ENCODE peak calls at places on chromosomes 16 and 17, in five cellular contexts. One of them, this sample, is unnamed.

GRCh38 chr17:65198653-65199382 is 61.6 kb downstream of the RGS9 start:
- DNase-seq in ureter: no peak
- DNase-seq in activated CD4-positive, alpha-beta T cell treated with anti-CD3 and anti-CD28 coated beads, Interleukin-2, amount 50 U/mL, for 48 hours: no peak
- DNase-seq in neural crest cell: peak; percentile 20
- DNase-seq in NCI-H510A treated with DMSO at 0.1 percent for 48 hours: peak; percentile 90
- DNase-seq in this sample: peak; percentile 24

GRCh38 chr16:12096162-12096781 is 119.7 kb downstream of the SNX29 start:
- DNase-seq in ureter: no peak
- DNase-seq in activated CD4-positive, alpha-beta T cell treated with anti-CD3 and anti-CD28 coated beads, Interleukin-2, amount 50 U/mL, for 48 hours: no peak
- DNase-seq in neural crest cell: no peak
- DNase-seq in NCI-H510A treated with DMSO at 0.1 percent for 48 hours: no peak
- DNase-seq in this sample: no peak

GRCh38 chr17:82173351-82174041 is 39.1 kb downstream of the CCDC57 start:
- DNase-seq in ureter: no peak
- DNase-seq in activated CD4-positive, alpha-beta T cell treated with anti-CD3 and anti-CD28 coated beads, Interleukin-2, amount 50 U/mL, for 48 hours: no peak
- DNase-seq in neural crest cell: no peak
- DNase-seq in NCI-H510A treated with DMSO at 0.1 percent for 48 hours: no peak
- DNase-seq in this sample: no peak

GRCh38 chr17:52306314-52306713 is 147.8 kb upstream of the CA10 start:
- DNase-seq in ureter: no peak
- DNase-seq in activated CD4-positive, alpha-beta T cell treated with anti-CD3 and anti-CD28 coated beads, Interleukin-2, amount 50 U/mL, for 48 hours: no peak
- DNase-seq in neural crest cell: no peak
- DNase-seq in NCI-H510A treated with DMSO at 0.1 percent for 48 hours: no peak
- DNase-seq in this sample: no peak

GRCh38 chr17:6420173-6420641 is 14.7 kb downstream of the AIPL1 start:
- DNase-seq in ureter: no peak
- DNase-seq in activated CD4-positive, alpha-beta T cell treated with anti-CD3 and anti-CD28 coated beads, Interleukin-2, amount 50 U/mL, for 48 hours: peak; percentile 39
- DNase-seq in neural crest cell: peak; percentile 37
- DNase-seq in NCI-H510A treated with DMSO at 0.1 percent for 48 hours: peak; percentile 28
- DNase-seq in this sample: no peak

GRCh38 chr17:75086496-75087181 is 1.1 kb upstream of the SLC16A5 start:
- DNase-seq in ureter: no peak
- DNase-seq in activated CD4-positive, alpha-beta T cell treated with anti-CD3 and anti-CD28 coated beads, Interleukin-2, amount 50 U/mL, for 48 hours: no peak
- DNase-seq in neural crest cell: no peak
- DNase-seq in NCI-H510A treated with DMSO at 0.1 percent for 48 hours: no peak
- DNase-seq in this sample: no peak

GRCh38 chr17:68314916-68315535 is 23.7 kb downstream of the ARSG start:
- DNase-seq in ureter: peak; percentile 51
- DNase-seq in activated CD4-positive, alpha-beta T cell treated with anti-CD3 and anti-CD28 coated beads, Interleukin-2, amount 50 U/mL, for 48 hours: no peak
- DNase-seq in neural crest cell: no peak
- DNase-seq in NCI-H510A treated with DMSO at 0.1 percent for 48 hours: no peak
- DNase-seq in this sample: no peak

GRCh38 chr16:86680661-86681439 is 102.5 kb downstream of the FOXL1 start:
- DNase-seq in ureter: no peak
- DNase-seq in activated CD4-positive, alpha-beta T cell treated with anti-CD3 and anti-CD28 coated beads, Interleukin-2, amount 50 U/mL, for 48 hours: no peak
- DNase-seq in neural crest cell: no peak
- DNase-seq in NCI-H510A treated with DMSO at 0.1 percent for 48 hours: no peak
- DNase-seq in this sample: no peak

GRCh38 chr16:57565461-57565860 is 23.0 kb downstream of the ADGRG5 start:
- DNase-seq in ureter: no peak
- DNase-seq in activated CD4-positive, alpha-beta T cell treated with anti-CD3 and anti-CD28 coated beads, Interleukin-2, amount 50 U/mL, for 48 hours: no peak
- DNase-seq in neural crest cell: no peak
- DNase-seq in NCI-H510A treated with DMSO at 0.1 percent for 48 hours: no peak
- DNase-seq in this sample: no peak

GRCh38 chr16:58026705-58027340 is 1.3 kb downstream of the MMP15 start:
- DNase-seq in ureter: no peak
- DNase-seq in activated CD4-positive, alpha-beta T cell treated with anti-CD3 and anti-CD28 coated beads, Interleukin-2, amount 50 U/mL, for 48 hours: no peak
- DNase-seq in neural crest cell: peak; percentile 33
- DNase-seq in NCI-H510A treated with DMSO at 0.1 percent for 48 hours: no peak
- DNase-seq in this sample: no peak

This sample was measured in smooth muscle cell of the brain vasculature.